ENCODE peak calls at places on chromosomes 6 and 20, in nine cellular contexts. F is lung, C is foreskin fibroblast, E is GM23248, J is bronchial epithelial cell, X is right cardiac atrium, A is endodermal cell, M is AG04449, P is GM23338. U is an unnamed sample.

GRCh38 chr20:38298768-38299288 is 5.1 kb upstream of the BPI start:
- DNase-seq in A (no peak), E (peak), P (no peak), X (peak), M (no peak), C (peak), F (peak), J (peak), U (peak)

GRCh38 chr6:163944897-163945296 is 530.4 kb downstream of the QKI start:
- DNase-seq in E (no peak), J (no peak), F (no peak), C (no peak), A (peak), P (no peak), M (no peak), X (no peak), U (no peak)

GRCh38 chr6:145483191-145483996 is 251.9 kb downstream of the EPM2A start:
- DNase-seq in J (peak), A (no peak), F (no peak), X (no peak), E (no peak), C (peak), P (peak), M (no peak), U (no peak)

GRCh38 chr6:16903470-16903869 is 142.2 kb upstream of the ATXN1 start:
- DNase-seq in J (no peak), X (no peak), A (no peak), E (peak), M (no peak), C (peak), F (no peak), P (no peak), U (no peak)

GRCh38 chr6:1321715-1322114 is 9.8 kb downstream of the FOXQ1 start:
- DNase-seq in E (peak), F (no peak), M (no peak), J (peak), A (no peak), P (no peak), C (peak), X (no peak), U (peak)

GRCh38 chr6:18154507-18155272 is at the start of gene TPMT:
- DNase-seq in J (peak), F (no peak), P (peak), E (peak), X (peak), A (peak), C (no peak), M (no peak), U (no peak)

GRCh38 chr6:158775832-158776231 is 43.3 kb downstream of the EZR start:
- DNase-seq in C (no peak), F (no peak), M (no peak), A (no peak), J (no peak), P (no peak), X (no peak), E (no peak), U (no peak)

GRCh38 chr6:9657994-9658393 is 756.9 kb downstream of the TFAP2A start:
- DNase-seq in C (no peak), M (peak), P (no peak), X (no peak), E (peak), F (no peak), J (peak), A (no peak), U (no peak)

GRCh38 chr20:50001784-50002311 is 19.1 kb downstream of the SNAI1 start:
- DNase-seq in C (no peak), J (no peak), X (no peak), F (no peak), P (no peak), A (no peak), M (no peak), E (no peak), U (no peak)

GRCh38 chr6:143536461-143536865 is 24.9 kb upstream of the FUCA2 start:
- DNase-seq in P (peak), J (no peak), F (peak), C (peak), E (peak), M (no peak), A (peak), X (peak), U (no peak)

GRCh38 chr6:169867751-169868191 is 116.3 kb downstream of the ERMARD start:
- DNase-seq in E (no peak), F (no peak), A (peak), C (no peak), M (no peak), J (no peak), P (no peak), X (no peak), U (no peak)

GRCh38 chr6:62283828-62284411 is 2.1 kb downstream of the KHDRBS2 start:
- DNase-seq in M (no peak), X (no peak), J (peak), E (peak), P (peak), C (no peak), A (peak), F (no peak), U (no peak)

GRCh38 chr20:32538526-32538918 is 46.6 kb downstream of the NOL4L start:
- DNase-seq in J (no peak), A (peak), F (no peak), E (peak), P (peak), M (no peak), X (no peak), C (no peak), U (no peak)

GRCh38 chr6:20906938-20907337 is 372.7 kb downstream of the CDKAL1 start:
- DNase-seq in F (no peak), P (no peak), E (peak), M (no peak), A (no peak), C (peak), X (no peak), J (peak), U (peak)

GRCh38 chr6:129936329-129937165 is 75.4 kb upstream of the TMEM244 start:
- DNase-seq in C (peak), A (peak), X (peak), P (peak), E (peak), F (no peak), M (no peak), J (peak), U (peak)

GRCh38 chr6:128303870-128304269 is 216.5 kb downstream of the PTPRK start:
- DNase-seq in C (no peak), A (no peak), F (no peak), J (no peak), M (no peak), X (no peak), E (no peak), P (no peak), U (no peak)

GRCh38 chr6:33116417-33116816 is 40.6 kb downstream of the HLA-DPB1 start:
- DNase-seq in J (no peak), E (peak), A (peak), X (no peak), C (no peak), M (no peak), P (peak), F (no peak), U (no peak)
- H3K4me3 ChIP-seq in J (no peak), E (no peak), A (peak), X (no peak), C (no peak), M (no peak), P (peak), F (no peak), U (no peak)

GRCh38 chr20:610130-611046 is at the start of gene TCF15:
- DNase-seq in M (no peak), E (peak), P (peak), A (peak), J (no peak), C (no peak), F (no peak), X (peak), U (no peak)
- H3K4me3 ChIP-seq in M (no peak), E (no peak), P (peak), A (peak), J (no peak), C (no peak), F (peak), X (peak), U (no peak)

GRCh38 chr6:159971341-159972178 is 2.7 kb downstream of the IGF2R start:
- DNase-seq in F (no peak), E (no peak), C (no peak), P (no peak), J (no peak), A (no peak), M (no peak), X (no peak), U (no peak)
- H3K4me3 ChIP-seq in F (no peak), E (no peak), C (no peak), P (no peak), J (no peak), A (peak), M (no peak), X (no peak), U (no peak)

GRCh38 chr20:14337400-14338171 is at the start of gene FLRT3:
- DNase-seq in E (peak), M (peak), P (peak), C (peak), J (peak), X (peak), A (peak), F (peak), U (peak)

GRCh38 chr20:14335122-14335521 is 2.3 kb downstream of the FLRT3 start:
- DNase-seq in P (no peak), J (no peak), X (no peak), C (no peak), F (no peak), E (no peak), M (no peak), A (no peak), U (no peak)

GRCh38 chr20:14334306-14334930 is 3.0 kb downstream of the FLRT3 start:
- DNase-seq in M (no peak), X (peak), J (peak), P (peak), C (peak), A (peak), F (peak), E (peak), U (peak)

GRCh38 chr20:14333734-14334133 is 3.7 kb downstream of the FLRT3 start:
- DNase-seq in E (no peak), M (no peak), F (no peak), X (no peak), J (no peak), A (no peak), P (no peak), C (no peak), U (no peak)

DNA sequence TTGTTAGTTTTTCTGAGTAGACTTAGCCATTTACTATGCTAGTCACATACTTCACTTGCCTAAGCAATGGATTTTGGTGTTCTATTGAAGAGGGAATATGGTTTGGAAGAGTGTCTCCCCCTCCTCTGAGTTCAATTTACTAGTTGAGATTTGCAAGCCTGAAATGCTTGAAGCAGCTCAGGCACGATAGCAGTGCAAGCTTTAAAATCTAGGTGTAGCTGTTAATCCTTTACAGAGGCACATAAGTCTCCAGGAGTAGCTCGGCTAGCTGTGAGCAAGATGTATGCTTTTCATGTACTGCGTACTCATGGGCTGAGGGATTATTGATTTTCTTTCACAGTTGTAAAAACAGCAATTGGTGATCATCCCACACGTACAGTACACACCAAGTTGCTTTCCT is 745 bp downstream of the FLRT3 start:
- DNase-seq in E (peak), X (no peak), C (no peak), A (peak), J (no peak), F (no peak), P (peak), M (no peak), U (no peak)
- H3K4me3 ChIP-seq in E (peak), X (peak), C (peak), A (peak), J (peak), F (peak), P (peak), M (peak), U (peak)

GRCh38 chr6:33201935-33202334 is 1.3 kb downstream of the SLC39A7 start:
- DNase-seq in P (no peak), J (no peak), E (peak), X (no peak), A (no peak), C (no peak), M (no peak), F (no peak), U (no peak)
- H3K4me3 ChIP-seq in P (peak), J (no peak), E (peak), X (peak), A (peak), C (peak), M (peak), F (no peak), U (peak)

GRCh38 chr6:110412258-110412839 is 3.0 kb downstream of the DDO start:
- DNase-seq in C (no peak), E (no peak), J (no peak), M (no peak), F (no peak), X (no peak), A (no peak), P (no peak), U (no peak)

GRCh38 chr6:110419028-110419739 is 3.8 kb upstream of the DDO start:
- DNase-seq in X (no peak), C (no peak), J (no peak), P (no peak), A (no peak), E (no peak), F (no peak), M (no peak), U (no peak)

GRCh38 chr6:110410534-110410933 is 4.8 kb downstream of the DDO start:
- DNase-seq in A (no peak), F (no peak), M (no peak), J (no peak), E (no peak), X (no peak), C (no peak), P (no peak), U (no peak)

GRCh38 chr6:110415297-110415916 is at the start of gene DDO:
- DNase-seq in P (no peak), X (peak), M (no peak), E (peak), C (no peak), J (no peak), A (no peak), F (peak), U (no peak)

DNA sequence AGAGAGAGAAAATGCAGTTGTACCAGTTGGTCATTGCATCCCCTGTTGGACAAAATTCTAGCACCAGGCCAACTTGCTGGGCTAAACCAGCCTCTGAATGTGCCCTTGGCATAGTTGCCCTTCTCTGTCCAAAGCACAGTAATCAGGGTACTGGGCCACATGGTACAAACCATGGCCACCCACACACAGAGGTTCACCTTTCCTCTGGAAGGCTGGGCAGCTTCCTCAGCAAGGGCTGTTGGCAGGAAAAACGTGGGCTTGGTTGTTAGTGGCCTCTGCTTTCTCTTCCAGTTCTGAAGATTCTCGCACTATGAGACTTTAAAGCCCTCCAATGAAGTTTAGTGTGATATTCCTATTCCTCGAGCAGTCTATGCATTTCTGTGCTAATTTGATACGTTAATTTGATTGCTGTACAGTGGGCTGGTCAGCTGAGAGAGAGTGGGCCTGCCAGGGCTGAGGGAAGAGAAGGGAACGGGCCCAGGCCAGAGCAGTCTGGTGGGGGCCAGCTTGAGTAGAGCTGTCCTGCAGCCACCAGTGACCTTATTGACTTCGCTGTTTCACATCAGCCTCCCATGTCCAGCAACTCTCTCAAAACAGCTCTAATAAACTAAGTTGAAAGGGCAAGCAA is 592 bp downstream of the DDO start:
- DNase-seq in J (no peak), X (no peak), F (no peak), P (no peak), A (no peak), M (no peak), C (no peak), E (no peak), U (no peak)
- H3K4me3 ChIP-seq in J (no peak), X (peak), F (no peak), P (no peak), A (no peak), M (no peak), C (no peak), E (no peak), U (no peak)

GRCh38 chr6:27617046-27617687 is 144.3 kb upstream of the ZNF184 start:
- DNase-seq in X (no peak), E (peak), A (peak), M (no peak), J (peak), P (peak), F (no peak), C (no peak), U (no peak)
- H3K4me3 ChIP-seq in X (peak), E (peak), A (peak), M (peak), J (peak), P (peak), F (no peak), C (peak), U (peak)

DNA sequence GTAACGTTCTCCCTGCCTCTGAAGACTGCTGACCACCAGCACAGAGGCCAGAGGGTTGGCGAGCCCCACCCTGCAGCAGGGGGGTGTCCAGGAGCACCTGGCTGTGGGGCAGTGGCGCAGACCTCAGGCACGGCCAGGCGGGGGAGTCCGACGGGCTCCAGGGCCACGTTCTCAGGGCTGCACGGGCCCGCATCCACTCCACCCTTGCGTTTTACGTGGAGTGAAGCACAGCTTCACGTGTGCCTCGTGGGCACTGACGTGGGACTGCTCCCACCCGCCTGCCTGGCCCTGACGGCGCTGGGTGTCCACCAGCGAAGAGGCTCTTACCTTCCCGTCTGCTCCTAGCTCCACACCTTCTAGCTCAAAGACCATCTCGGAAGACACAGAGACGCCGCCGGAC is 6.9 kb downstream of the RPS21 start:
- DNase-seq in C (no peak), J (no peak), X (no peak), E (no peak), F (no peak), A (no peak), M (no peak), P (no peak), U (no peak)
- H3K4me3 ChIP-seq in C (no peak), J (no peak), X (no peak), E (no peak), F (no peak), A (no peak), M (no peak), P (no peak), U (no peak)